ENCODE peak calls at places on chromosomes 5 and 9, in four cellular contexts. D is NCI-H2227 treated with DMSO at 0.1 percent for 48 hours, J is GOT3, A is kidney epithelial cell. U is an unnamed sample.

GRCh38 chr5:76402251-76402879 is 720 bp upstream of the IQGAP2 start:
- DNase-seq in D (no peak), J (peak; percentile 6), A (no peak), U (no peak)

GRCh38 chr9:127074561-127075548 is 47.6 kb downstream of the ANGPTL2 start:
- DNase-seq in D (no peak), J (no peak), A (no peak), U (peak; percentile 61)

GRCh38 chr9:114588671-114589526 is 1.3 kb downstream of the ATP6V1G1 start:
- DNase-seq in D (no peak), J (no peak), A (no peak), U (no peak)

GRCh38 chr5:104932431-104932830 is 1369.8 kb upstream of the NUDT12 start:
- DNase-seq in D (no peak), J (no peak), A (no peak), U (no peak)

GRCh38 chr9:130010151-130010988 is 32.6 kb downstream of the FNBP1 start:
- DNase-seq in D (no peak), J (no peak), A (no peak), U (no peak)

GRCh38 chr5:33936381-33937016 is at the start of gene RXFP3:
- DNase-seq in D (peak; percentile 48), J (no peak), A (no peak), U (no peak)

GRCh38 chr9:132989014-132989310 is 10.5 kb downstream of the GFI1B start:
- DNase-seq in D (no peak), J (no peak), A (no peak), U (no peak)

GRCh38 chr9:14144215-14144614 is 169.7 kb downstream of the NFIB start:
- DNase-seq in D (no peak), J (no peak), A (no peak), U (no peak)

GRCh38 chr5:154475613-154476342 is 2.2 kb downstream of the HAND1 start:
- DNase-seq in D (no peak), J (no peak), A (no peak), U (no peak)

GRCh38 chr5:133977161-133977787 is 8.8 kb upstream of the C5orf15 start:
- DNase-seq in D (no peak), J (no peak), A (no peak), U (peak; percentile 92)

GRCh38 chr5:57072218-57072892 is 101.5 kb upstream of the GPBP1 start:
- DNase-seq in D (no peak), J (no peak), A (no peak), U (no peak)

GRCh38 chr5:7850533-7851239 is at the start of gene CFAP90:
- DNase-seq in D (peak; percentile 79), J (no peak), A (no peak), U (no peak)

GRCh38 chr9:19634881-19635280 is 154.0 kb downstream of the SLC24A2 start:
- DNase-seq in D (no peak), J (no peak), A (no peak), U (no peak)

GRCh38 chr9:99762470-99762869 is 59.2 kb upstream of the NR4A3 start:
- DNase-seq in D (no peak), J (no peak), A (no peak), U (no peak)

GRCh38 chr5:3225201-3225960 is 370.3 kb upstream of the IRX1 start:
- DNase-seq in D (no peak), J (no peak), A (no peak), U (no peak)

GRCh38 chr9:129275626-129276247 is 97.7 kb upstream of the IER5L start:
- DNase-seq in D (no peak), J (no peak), A (no peak), U (no peak)

GRCh38 chr5:116614603-116614920 is 39.9 kb upstream of the SEMA6A start:
- DNase-seq in D (no peak), J (no peak), A (peak; percentile 50), U (no peak)

GRCh38 chr5:109743770-109744212 is 54.1 kb downstream of the MAN2A1 start:
- DNase-seq in D (peak; percentile 28), J (no peak), A (peak; percentile 72), U (no peak)

GRCh38 chr9:86487222-86487841 is 133.1 kb upstream of the TUT7 start:
- DNase-seq in D (peak; percentile 2), J (no peak), A (no peak), U (no peak)

GRCh38 chr5:181053760-181054122 is 13.7 kb downstream of the BTNL9 start:
- DNase-seq in D (no peak), J (no peak), A (no peak), U (no peak)

GRCh38 chr5:83476470-83476817 is 4.9 kb downstream of the VCAN start:
- DNase-seq in D (no peak), J (no peak), A (no peak), U (no peak)

GRCh38 chr5:88826959-88827585 is 55.9 kb downstream of the MEF2C start:
- DNase-seq in D (no peak), J (no peak), A (peak; percentile 32), U (no peak)

GRCh38 chr9:127783111-127783621 is 2.7 kb upstream of the CDK9 start:
- DNase-seq in D (no peak), J (no peak), A (no peak), U (no peak)

GRCh38 chr9:70435948-70436347 is 21.5 kb upstream of the KLF9 start:
- DNase-seq in D (no peak), J (no peak), A (no peak), U (no peak)

GRCh38 chr5:153350192-153350883 is 140.1 kb upstream of the GRIA1 start:
- DNase-seq in D (no peak), J (no peak), A (no peak), U (no peak)

GRCh38 chr9:89312154-89312616 is 1.2 kb downstream of the CKS2 start:
- DNase-seq in D (no peak), J (no peak), A (no peak), U (no peak)